ENCODE peak calls at places on chromosome 6, in four cellular contexts. M is stimulated activated CD4-positive, alpha-beta T cell treated with anti-CD3 and anti-CD28 coated beads, Interleukin-2, amount 100 ng/mL, for 24 hours; Q is T-helper 1 cell; G is effector CD4-positive, alpha-beta T cell. V is an unnamed sample.

GRCh38 chr6:44456070-44456965 is 68.8 kb downstream of the CDC5L start:
- DNase-seq in M (peak; percentile 50), Q (peak; percentile 19), G (peak; percentile 18), V (peak; percentile 8)

GRCh38 chr6:154754152-154754551 is 20.9 kb downstream of the SCAF8 start:
- DNase-seq in M (no peak), Q (no peak), G (no peak), V (no peak)

GRCh38 chr6:14464049-14464448 is 346.5 kb downstream of the CD83 start:
- DNase-seq in M (no peak), Q (no peak), G (no peak), V (no peak)

GRCh38 chr6:41878246-41878645 is 16.9 kb downstream of the USP49 start:
- DNase-seq in M (no peak), Q (no peak), G (no peak), V (no peak)

GRCh38 chr6:88749849-88750248 is 213.6 kb downstream of the RNGTT start:
- DNase-seq in M (no peak), Q (no peak), G (no peak), V (no peak)

GRCh38 chr6:165325609-165326008 is 16.2 kb upstream of the C6orf118 start:
- DNase-seq in M (no peak), Q (no peak), G (no peak), V (no peak)

GRCh38 chr6:55798571-55798970 is 76.8 kb downstream of the BMP5 start:
- DNase-seq in M (no peak), Q (no peak), G (no peak), V (no peak)

GRCh38 chr6:159168536-159169192 is 536 bp upstream of the FNDC1 start:
- DNase-seq in M (no peak), Q (no peak), G (no peak), V (no peak)

GRCh38 chr6:163183791-163184190 is 230.7 kb upstream of the QKI start:
- DNase-seq in M (no peak), Q (no peak), G (no peak), V (no peak)

GRCh38 chr6:1242439-1242838 is 69.5 kb upstream of the FOXQ1 start:
- DNase-seq in M (no peak), Q (no peak), G (no peak), V (no peak)

GRCh38 chr6:12010635-12011275 is 1.4 kb upstream of the HIVEP1 start:
- DNase-seq in M (no peak), Q (no peak), G (no peak), V (peak; percentile 42)

GRCh38 chr6:136761227-136761922 is 30.9 kb downstream of the MAP3K5 start:
- DNase-seq in M (no peak), Q (no peak), G (no peak), V (no peak)

GRCh38 chr6:98118357-98119045 is 715.9 kb upstream of the POU3F2 start:
- DNase-seq in M (no peak), Q (no peak), G (no peak), V (no peak)

GRCh38 chr6:125962900-125963497 is 6.4 kb downstream of the HINT3 start:
- DNase-seq in M (no peak), Q (no peak), G (no peak), V (no peak)

GRCh38 chr6:90230547-90231240 is 65.9 kb downstream of the BACH2 start:
- DNase-seq in M (no peak), Q (no peak), G (no peak), V (no peak)

GRCh38 chr6:28208180-28208659 is 16.9 kb upstream of the ZSCAN9 start:
- DNase-seq in M (peak; percentile 10), Q (no peak), G (no peak), V (no peak)

GRCh38 chr6:110415297-110415916 is at the start of gene DDO:
- DNase-seq in M (no peak), Q (no peak), G (no peak), V (no peak)

GRCh38 chr6:74087898-74088297 is 391.9 kb downstream of the CD109 start:
- DNase-seq in M (no peak), Q (no peak), G (no peak), V (no peak)

GRCh38 chr6:53985361-53985760 is 125.9 kb upstream of the MLIP start:
- DNase-seq in M (no peak), Q (no peak), G (no peak), V (no peak)

GRCh38 chr6:23413327-23414203 is 712.5 kb upstream of the NRSN1 start:
- DNase-seq in M (no peak), Q (no peak), G (no peak), V (no peak)

GRCh38 chr6:4727671-4728435 is 48.4 kb upstream of the CDYL start:
- DNase-seq in M (peak; percentile 14), Q (no peak), G (no peak), V (peak; percentile 2)

GRCh38 chr6:67475700-67476099 is 1159.4 kb upstream of the ADGRB3 start:
- DNase-seq in M (no peak), Q (no peak), G (no peak), V (no peak)

GRCh38 chr6:153564803-153565202 is 433.7 kb upstream of the RGS17 start:
- DNase-seq in M (no peak), Q (no peak), G (no peak), V (no peak)

GRCh38 chr6:155628315-155628714 is 172.7 kb upstream of the NOX3 start:
- DNase-seq in M (peak; percentile 40), Q (no peak), G (no peak), V (no peak)

GRCh38 chr6:132763269-132763668 is 5.6 kb upstream of the VNN2 start:
- DNase-seq in M (peak; percentile 26), Q (peak; percentile 22), G (peak; percentile 23), V (no peak)

GRCh38 chr6:11040134-11040533 is 4.0 kb downstream of the ELOVL2 start:
- DNase-seq in M (no peak), Q (no peak), G (no peak), V (no peak)

GRCh38 chr6:139161169-139161568 is 26.3 kb downstream of the HECA start:
- DNase-seq in M (no peak), Q (peak; percentile 80), G (peak; percentile 74), V (peak; percentile 71)

GRCh38 chr6:25428758-25429317 is 149.7 kb downstream of the CARMIL1 start:
- DNase-seq in M (no peak), Q (no peak), G (no peak), V (no peak)

GRCh38 chr6:111260570-111261298 is 173.4 kb downstream of the SLC16A10 start:
- DNase-seq in M (no peak), Q (no peak), G (no peak), V (no peak)

GRCh38 chr6:16966821-16967817 is 134.7 kb upstream of the STMND1 start:
- DNase-seq in M (no peak), Q (no peak), G (no peak), V (no peak)

GRCh38 chr6:167919349-167919748 is 78.1 kb upstream of the KIF25 start:
- DNase-seq in M (no peak), Q (no peak), G (no peak), V (no peak)

GRCh38 chr6:167559675-167560479 is 235.0 kb downstream of the TTLL2 start:
- DNase-seq in M (no peak), Q (no peak), G (no peak), V (no peak)

GRCh38 chr6:168130683-168131371 is 51.8 kb upstream of the FRMD1 start:
- DNase-seq in M (no peak), Q (no peak), G (no peak), V (no peak)

GRCh38 chr6:118325220-118325860 is 222.8 kb upstream of the PLN start:
- DNase-seq in M (no peak), Q (no peak), G (no peak), V (no peak)

GRCh38 chr6:12060780-12061619 is 48.9 kb downstream of the HIVEP1 start:
- DNase-seq in M (peak; percentile 67), Q (peak; percentile 77), G (peak; percentile 84), V (no peak)

GRCh38 chr6:20907486-20908071 is 373.3 kb downstream of the CDKAL1 start:
- DNase-seq in M (no peak), Q (no peak), G (no peak), V (no peak)

V was measured in DMS79 treated with DMSO at 0.1 percent for 48 hours.